ENCODE peak calls at places on chromosomes 11 and 22, in four cellular contexts. H is mammary epithelial cell, I is Karpas-422, M is fibroblast of lung. B is an unnamed sample.

GRCh38 chr11:46332568-46333128 is 14.6 kb upstream of the DGKZ start:
- DNase-seq in H (no peak), I (no peak), M (no peak), B (no peak)

GRCh38 chr11:82315093-82315492 is 418.6 kb downstream of the FAM181B start:
- DNase-seq in H (peak), I (peak), M (no peak), B (no peak)

GRCh38 chr22:48320671-48321515 is 1506.8 kb downstream of the BRD1 start:
- DNase-seq in H (no peak), I (no peak), M (no peak), B (no peak)

GRCh38 chr11:84140386-84141169 is 854.4 kb upstream of the CCDC90B start:
- DNase-seq in H (no peak), I (no peak), M (no peak), B (no peak)

GRCh38 chr22:29226246-29226981 is 20.7 kb downstream of the EMID1 start:
- DNase-seq in H (no peak), I (no peak), M (no peak), B (no peak)

GRCh38 chr11:4118107-4118506 is 23.5 kb downstream of the RRM1 start:
- DNase-seq in H (no peak), I (no peak), M (peak), B (no peak)

GRCh38 chr22:36352775-36353507 is 34.8 kb downstream of the MYH9 start:
- DNase-seq in H (peak), I (no peak), M (peak), B (no peak)

GRCh38 chr11:77140231-77140959 is 12.3 kb downstream of the MYO7A start:
- DNase-seq in H (no peak), I (no peak), M (peak), B (no peak)

GRCh38 chr11:59158206-59159068 is 13.5 kb upstream of the DTX4 start:
- DNase-seq in H (peak), I (peak), M (peak), B (peak)

GRCh38 chr22:19260194-19260593 is 31.3 kb downstream of the CLTCL1 start:
- DNase-seq in H (no peak), I (no peak), M (no peak), B (no peak)
- H3K4me2 ChIP-seq in H (peak), I (peak), M (peak), B (peak)

DNA sequence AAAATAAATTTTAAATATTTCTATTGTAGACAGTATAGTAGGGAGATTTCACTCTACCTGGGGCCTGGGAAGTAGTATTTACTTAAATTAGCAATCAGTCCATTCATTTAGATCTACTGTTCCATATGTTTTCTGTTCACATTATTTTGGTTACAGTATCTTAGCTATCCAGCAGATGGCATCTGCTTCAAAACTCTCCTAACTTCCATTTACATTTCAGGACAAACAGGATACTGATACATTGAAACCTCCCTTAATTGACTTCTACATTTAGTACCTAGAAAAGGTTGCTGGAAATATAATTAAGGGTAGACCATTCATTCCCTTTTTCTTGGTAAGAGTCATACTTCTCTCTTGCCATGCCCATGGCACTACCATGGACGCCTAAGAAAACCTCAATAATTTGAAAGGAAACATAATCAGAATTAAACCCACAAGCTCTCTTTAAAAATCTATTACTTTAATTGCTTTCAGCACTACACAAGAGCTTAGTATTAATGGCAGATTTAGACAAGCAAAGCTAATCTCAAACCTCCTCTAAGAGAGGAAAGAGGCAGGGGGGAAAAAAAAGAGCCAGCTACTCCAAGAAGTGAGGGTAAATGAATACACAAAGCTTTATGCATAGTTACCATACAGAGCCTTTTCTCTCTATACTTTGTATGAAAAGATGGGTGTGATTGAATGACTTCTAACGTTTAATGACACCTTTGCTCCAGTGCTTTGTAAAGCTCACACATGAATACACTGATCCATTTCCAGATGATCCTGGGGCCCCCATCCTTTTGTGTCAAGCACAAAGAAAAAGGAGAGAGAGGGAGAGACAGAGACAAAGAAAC is 131.2 kb upstream of the MTMR2 start:
- DNase-seq in H (peak), I (peak), M (peak), B (peak)
- H3K27ac ChIP-seq in H (no peak), I (no peak), M (peak), B (peak)

GRCh38 chr11:69774354-69775162 is 583 bp downstream of the FGF4 start:
- DNase-seq in H (no peak), I (no peak), M (no peak), B (no peak)

GRCh38 chr11:69772646-69773045 is 2.5 kb downstream of the FGF4 start:
- DNase-seq in H (no peak), I (no peak), M (no peak), B (no peak)

GRCh38 chr11:69773626-69774353 is 1.4 kb downstream of the FGF4 start:
- DNase-seq in H (no peak), I (no peak), M (no peak), B (no peak)

GRCh38 chr11:69778373-69778772 is 3.2 kb upstream of the FGF4 start:
- DNase-seq in H (no peak), I (no peak), M (no peak), B (no peak)

DNA sequence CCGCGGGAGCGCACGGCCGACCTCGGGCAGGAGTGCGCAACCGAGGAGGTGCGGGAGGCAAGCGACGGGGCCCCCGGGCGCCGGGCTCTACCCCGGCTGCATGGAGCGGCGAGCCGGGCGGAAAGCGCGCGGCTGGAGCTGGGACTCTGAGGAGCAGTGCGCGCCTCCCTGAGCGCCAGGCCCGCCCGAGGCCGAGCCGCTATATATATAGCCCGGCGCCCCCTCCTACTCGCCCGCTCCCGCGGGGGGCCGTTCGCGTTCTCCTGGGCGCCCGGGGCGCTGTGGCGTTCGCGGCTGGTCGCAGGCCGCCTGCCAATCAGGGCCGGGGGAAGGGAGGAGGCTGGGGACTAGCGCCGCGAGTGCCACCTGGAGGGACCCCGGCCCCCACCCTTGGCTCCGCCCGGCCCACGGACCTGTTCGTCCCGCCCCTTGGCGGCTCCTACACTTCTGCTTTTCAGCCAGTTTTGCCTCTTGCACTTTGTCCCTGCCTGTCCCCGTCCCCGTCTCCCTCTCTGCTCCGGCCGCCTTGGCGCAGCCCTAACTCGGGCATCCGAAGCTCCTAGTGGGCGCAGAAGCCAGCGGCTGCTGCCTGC is at the start of gene FGF4:
- DNase-seq in H (peak), I (no peak), M (no peak), B (no peak)
- H3K4me2 ChIP-seq in H (no peak), I (no peak), M (no peak), B (no peak)

DNA sequence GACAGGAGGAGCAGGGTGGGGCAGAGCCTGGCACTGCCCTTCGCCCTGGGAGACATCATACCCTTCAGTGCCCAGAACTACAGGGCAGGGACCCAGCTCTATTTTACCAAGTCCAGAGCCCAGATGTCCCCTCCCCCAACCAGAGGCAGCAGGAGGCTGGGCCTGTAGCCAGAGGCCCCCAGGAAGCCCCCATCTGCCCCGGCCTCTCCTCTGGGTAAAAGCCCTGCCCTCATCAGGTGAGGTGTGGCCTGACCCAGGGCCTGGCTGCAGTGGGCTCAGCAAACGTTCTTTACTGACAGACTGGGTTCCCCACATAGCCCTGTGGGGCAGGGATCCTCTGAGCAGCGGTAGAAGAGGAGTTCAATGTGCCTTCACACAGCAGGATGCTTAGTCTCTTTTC is 51.8 kb upstream of the SLC22A12 start:
- DNase-seq in H (no peak), I (no peak), M (no peak), B (no peak)
- H3K27ac ChIP-seq in H (no peak), I (no peak), M (no peak), B (no peak)

GRCh38 chr11:16364250-16364649 is 7.9 kb upstream of the SOX6 start:
- DNase-seq in H (no peak), I (no peak), M (no peak), B (no peak)
- H3K4me2 ChIP-seq in H (no peak), I (no peak), M (no peak), B (no peak)

GRCh38 chr11:12112731-12113130 is 2.3 kb downstream of the MICAL2 start:
- DNase-seq in H (no peak), I (no peak), M (no peak), B (no peak)

GRCh38 chr11:12113294-12113693 is 2.9 kb downstream of the MICAL2 start:
- DNase-seq in H (no peak), I (no peak), M (peak), B (no peak)

GRCh38 chr11:12112150-12112520 is 1.7 kb downstream of the MICAL2 start:
- DNase-seq in H (peak), I (no peak), M (no peak), B (no peak)

GRCh38 chr11:12116425-12117032 is 6.1 kb downstream of the MICAL2 start:
- DNase-seq in H (no peak), I (no peak), M (no peak), B (no peak)

GRCh38 chr11:12114487-12115033 is 4.2 kb downstream of the MICAL2 start:
- DNase-seq in H (no peak), I (no peak), M (peak), B (no peak)
- H3K27ac ChIP-seq in H (no peak), I (no peak), M (peak), B (no peak)

DNA sequence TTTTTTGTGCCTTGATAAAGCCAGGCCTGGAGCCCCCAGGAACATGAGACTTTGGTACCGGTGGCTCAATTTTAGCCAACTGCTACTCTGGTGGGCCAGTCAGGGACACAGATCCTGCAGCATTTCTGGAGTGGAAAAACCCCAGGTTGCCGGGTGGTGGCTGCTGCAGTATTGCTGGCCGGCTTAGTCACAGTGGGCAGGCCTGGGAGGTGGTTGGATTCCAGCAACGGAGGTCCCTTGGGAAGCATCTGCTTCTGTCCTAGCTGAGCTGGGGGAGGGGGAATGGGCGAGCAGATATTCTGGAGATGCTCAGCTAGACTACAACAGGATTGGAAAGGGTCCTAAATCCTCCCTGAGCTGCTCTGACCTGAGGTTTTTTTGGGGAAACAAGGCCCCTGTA is 31.7 kb upstream of the ACCSL start:
- DNase-seq in H (no peak), I (no peak), M (peak), B (no peak)
- H3K4me2 ChIP-seq in H (no peak), I (no peak), M (peak), B (no peak)

GRCh38 chr22:40653361-40653760 is 16.8 kb upstream of the MRTFA start:
- DNase-seq in H (no peak), I (no peak), M (no peak), B (no peak)
- H3K27ac ChIP-seq in H (peak), I (no peak), M (no peak), B (peak)

GRCh38 chr11:2118674-2119073 is 20.5 kb downstream of the IGF2 start:
- DNase-seq in H (no peak), I (no peak), M (no peak), B (no peak)

GRCh38 chr11:2113776-2114175 is 25.4 kb downstream of the IGF2 start:
- DNase-seq in H (no peak), I (no peak), M (no peak), B (no peak)

GRCh38 chr11:2114430-2115241 is 24.6 kb downstream of the IGF2 start:
- DNase-seq in H (no peak), I (no peak), M (no peak), B (no peak)

GRCh38 chr11:2115308-2115707 is 23.9 kb downstream of the IGF2 start:
- DNase-seq in H (no peak), I (no peak), M (no peak), B (no peak)

GRCh38 chr11:2116680-2117079 is 22.5 kb downstream of the IGF2 start:
- DNase-seq in H (no peak), I (no peak), M (no peak), B (no peak)
- H3K4me2 ChIP-seq in H (no peak), I (no peak), M (no peak), B (no peak)

GRCh38 chr11:1773131-1773510 is 9.4 kb upstream of the CTSD start:
- DNase-seq in H (no peak), I (no peak), M (no peak), B (no peak)
- H3K27ac ChIP-seq in H (no peak), I (no peak), M (no peak), B (peak)

B was measured in PC-9.